ENCODE peak calls at places on chromosomes 11 and 22, in four cellular contexts. One of them, this sample, is unnamed.
A peak's percentile ranks its signal among the peaks of the same experiment; 100 is the strongest.

GRCh38 chr22:23357028-23357427 is 176.7 kb downstream of the BCR start:
- DNase-seq in right cardiac atrium: no peak
- DNase-seq in NCI-H69: no peak
- DNase-seq in sigmoid colon: no peak
- DNase-seq in this sample: no peak

GRCh38 chr11:71423181-71423790 is 24.9 kb downstream of the DHCR7 start:
- DNase-seq in right cardiac atrium: no peak
- DNase-seq in sigmoid colon: no peak
- DNase-seq in NCI-H69: no peak
- DNase-seq in this sample: no peak

GRCh38 chr11:74691755-74692154 is 39.5 kb downstream of the CHRDL2 start:
- DNase-seq in right cardiac atrium: peak; percentile 21
- DNase-seq in NCI-H69: no peak
- DNase-seq in sigmoid colon: no peak
- DNase-seq in this sample: no peak

GRCh38 chr11:7632211-7632610 is 41.1 kb downstream of the CYB5R2 start:
- DNase-seq in NCI-H69: no peak
- DNase-seq in sigmoid colon: no peak
- DNase-seq in right cardiac atrium: no peak
- DNase-seq in this sample: no peak

GRCh38 chr11:66546368-66546965 is at the start of gene ACTN3:
- DNase-seq in sigmoid colon: peak; percentile 87
- DNase-seq in right cardiac atrium: peak; percentile 84
- DNase-seq in NCI-H69: no peak
- DNase-seq in this sample: peak; percentile 76

GRCh38 chr22:26394787-26395186 is 34.3 kb upstream of the ASPHD2 start:
- DNase-seq in right cardiac atrium: no peak
- DNase-seq in sigmoid colon: no peak
- DNase-seq in NCI-H69: peak; percentile 95
- DNase-seq in this sample: no peak

GRCh38 chr11:38159038-38159437 is 1561.0 kb upstream of the RAG2 start:
- DNase-seq in sigmoid colon: no peak
- DNase-seq in NCI-H69: no peak
- DNase-seq in right cardiac atrium: no peak
- DNase-seq in this sample: no peak

GRCh38 chr11:128521697-128522062 is 65.7 kb downstream of the ETS1 start:
- DNase-seq in right cardiac atrium: peak; percentile 67
- DNase-seq in NCI-H69: peak; percentile 66
- DNase-seq in sigmoid colon: no peak
- DNase-seq in this sample: peak; percentile 67

GRCh38 chr22:23762866-23763578 is at the start of gene C22orf15:
- DNase-seq in right cardiac atrium: peak; percentile 73
- DNase-seq in sigmoid colon: no peak
- DNase-seq in NCI-H69: peak; percentile 81
- DNase-seq in this sample: no peak

GRCh38 chr11:58330861-58331260 is 28.0 kb downstream of the OR5B17 start:
- DNase-seq in sigmoid colon: no peak
- DNase-seq in right cardiac atrium: no peak
- DNase-seq in NCI-H69: no peak
- DNase-seq in this sample: no peak

GRCh38 chr11:63909621-63910506 is 7.1 kb downstream of the RCOR2 start:
- DNase-seq in sigmoid colon: no peak
- DNase-seq in NCI-H69: peak; percentile 56
- DNase-seq in right cardiac atrium: no peak
- DNase-seq in this sample: no peak

GRCh38 chr11:77071671-77072605 is 5.2 kb downstream of the CAPN5 start:
- DNase-seq in right cardiac atrium: no peak
- DNase-seq in sigmoid colon: peak; percentile 62
- DNase-seq in NCI-H69: no peak
- DNase-seq in this sample: peak; percentile 51

GRCh38 chr11:10350341-10350740 is 45.5 kb downstream of the ADM start:
- DNase-seq in NCI-H69: peak; percentile 28
- DNase-seq in sigmoid colon: no peak
- DNase-seq in right cardiac atrium: no peak
- DNase-seq in this sample: no peak